ENCODE peak calls at places on chromosome 13, in eight cellular contexts. E is stimulated activated CD4-positive, alpha-beta T cell treated with anti-CD3 and anti-CD28 coated beads, Interleukin-15, amount 100 ng/mL, for 48 hours; F is cardiac fibroblast; Y is neural crest cell; K is left cardiac atrium; S is cerebellum; O is activated CD4-positive, alpha-beta T cell treated with anti-CD3 and anti-CD28 coated beads, Interleukin-2, amount 50 U/mL, for 48 hours; L is ecto neural progenitor cell. M is an unnamed sample.

GRCh38 chr13:80173224-80173623 is 167.7 kb downstream of the SPRY2 start:
- DNase-seq in E (no peak), F (no peak), Y (no peak), K (no peak), S (no peak), O (no peak), L (no peak), M (peak)

GRCh38 chr13:66723606-66724005 is 506.5 kb downstream of the PCDH9 start:
- DNase-seq in E (no peak), F (no peak), Y (no peak), K (no peak), S (peak), O (no peak), L (no peak), M (no peak)

GRCh38 chr13:48994731-48995130 is 19.0 kb downstream of the FNDC3A start:
- DNase-seq in E (no peak), F (peak), Y (no peak), K (no peak), S (no peak), O (no peak), L (no peak), M (no peak)

GRCh38 chr13:99346328-99347070 is 39.3 kb upstream of the GPR183 start:
- DNase-seq in E (no peak), F (no peak), Y (no peak), K (no peak), S (no peak), O (no peak), L (no peak), M (no peak)

GRCh38 chr13:46586766-46587509 is 34.0 kb downstream of the LRCH1 start:
- DNase-seq in E (no peak), F (no peak), Y (no peak), K (no peak), S (no peak), O (no peak), L (no peak), M (no peak)

GRCh38 chr13:30718661-30719520 is 16.5 kb upstream of the ALOX5AP start:
- DNase-seq in E (no peak), F (peak), Y (no peak), K (no peak), S (no peak), O (no peak), L (no peak), M (no peak)

GRCh38 chr13:43861863-43862262 is 17.7 kb downstream of the CCDC122 start:
- DNase-seq in E (no peak), F (peak), Y (no peak), K (no peak), S (no peak), O (no peak), L (no peak), M (no peak)

GRCh38 chr13:111947026-111947810 is 119.7 kb upstream of the SOX1 start:
- DNase-seq in E (no peak), F (no peak), Y (no peak), K (no peak), S (no peak), O (no peak), L (peak), M (no peak)

M was measured in heart right ventricle.